ENCODE peak calls at places on chromosome 19, in eight cellular contexts. Y is lower leg skin; P is activated CD4-positive, alpha-beta T cell treated with anti-CD3 and anti-CD28 coated beads, Interleukin-2, amount 50 U/mL, for 48 hours; N is activated T-helper 1 cell treated with anti-CD3 and anti-CD28 coated beads, Interleukin-12 subunit alpha, Interleukin-12 subunit beta, Interleukin-2, Interleukin-4 antibody, amounts not matched to agents 30 ng/mL and 10 ng/mL and 1 ng/mL, durations not matched to agents 14 hours and 24 hours and 36 hours; S is dorsolateral prefrontal cortex; C is iPS DF 6.9; G is stimulated activated CD8-positive, alpha-beta memory T cell treated with anti-CD3 and anti-CD28 coated beads, Interleukin-4, amount 100 ng/mL, for 1 hour; E is RPMI7951. I is an unnamed sample.

GRCh38 chr19:16070366-16070990 is 5.8 kb upstream of the TPM4 start:
- DNase-seq in Y (peak), P (peak), N (peak), S (no peak), C (no peak), G (peak), E (peak), I (peak)

GRCh38 chr19:28257396-28257795 is 955.6 kb downstream of the UQCRFS1 start:
- DNase-seq in Y (no peak), P (no peak), N (no peak), S (no peak), C (no peak), G (no peak), E (no peak), I (no peak)

GRCh38 chr19:39474139-39474620 is 6.5 kb upstream of the TIMM50 start:
- DNase-seq in Y (peak), P (peak), N (peak), S (peak), C (peak), G (peak), E (peak), I (peak)

GRCh38 chr19:14182481-14182880 is 23.5 kb downstream of the ADGRL1 start:
- DNase-seq in Y (no peak), P (no peak), N (no peak), S (peak), C (no peak), G (no peak), E (no peak), I (peak)

GRCh38 chr19:19533826-19534225 is 4.2 kb upstream of the CILP2 start:
- DNase-seq in Y (no peak), P (no peak), N (no peak), S (no peak), C (no peak), G (no peak), E (no peak), I (no peak)

GRCh38 chr19:50933640-50934039 is 19.2 kb downstream of the KLK5 start:
- DNase-seq in Y (no peak), P (no peak), N (no peak), S (no peak), C (no peak), G (no peak), E (peak), I (no peak)

GRCh38 chr19:4910594-4911273 is 1.4 kb downstream of the UHRF1 start:
- DNase-seq in Y (no peak), P (peak), N (no peak), S (no peak), C (no peak), G (no peak), E (peak), I (no peak)

GRCh38 chr19:5001547-5002131 is 32.7 kb downstream of the KDM4B start:
- DNase-seq in Y (no peak), P (peak), N (no peak), S (no peak), C (peak), G (peak), E (peak), I (no peak)

GRCh38 chr19:47022140-47022536 is 2.5 kb downstream of the NPAS1 start:
- DNase-seq in Y (no peak), P (no peak), N (no peak), S (no peak), C (no peak), G (no peak), E (no peak), I (no peak)

GRCh38 chr19:10858204-10858828 is 10.1 kb downstream of the C19orf38 start:
- DNase-seq in Y (no peak), P (peak), N (no peak), S (no peak), C (no peak), G (no peak), E (peak), I (no peak)

GRCh38 chr19:11814707-11815050 is 606 bp downstream of the ZNF440 start:
- DNase-seq in Y (peak), P (no peak), N (no peak), S (no peak), C (no peak), G (no peak), E (peak), I (no peak)

GRCh38 chr19:56725829-56726424 is 54.4 kb upstream of the ZNF835 start:
- DNase-seq in Y (no peak), P (no peak), N (no peak), S (no peak), C (no peak), G (no peak), E (peak), I (peak)

GRCh38 chr19:48271531-48272151 is 1.8 kb downstream of the ZNF114 start:
- DNase-seq in Y (peak), P (peak), N (no peak), S (peak), C (no peak), G (no peak), E (peak), I (no peak)

GRCh38 chr19:13057147-13057572 is 45.5 kb downstream of the LYL1 start:
- DNase-seq in Y (no peak), P (no peak), N (no peak), S (no peak), C (no peak), G (no peak), E (no peak), I (no peak)

GRCh38 chr19:47157455-47158321 is 27.1 kb downstream of the SAE1 start:
- DNase-seq in Y (peak), P (no peak), N (peak), S (no peak), C (peak), G (no peak), E (no peak), I (peak)

GRCh38 chr19:17484520-17485180 is 14.3 kb downstream of the SLC27A1 start:
- DNase-seq in Y (no peak), P (no peak), N (no peak), S (no peak), C (no peak), G (no peak), E (no peak), I (no peak)

GRCh38 chr19:31100945-31101344 is 248.3 kb downstream of the TSHZ3 start:
- DNase-seq in Y (no peak), P (no peak), N (no peak), S (no peak), C (no peak), G (no peak), E (no peak), I (no peak)

GRCh38 chr19:2422951-2423880 is 4.2 kb downstream of the TIMM13 start:
- DNase-seq in Y (peak), P (no peak), N (no peak), S (no peak), C (no peak), G (no peak), E (no peak), I (no peak)

GRCh38 chr19:6108721-6109633 is 1.3 kb downstream of the RFX2 start:
- DNase-seq in Y (peak), P (peak), N (no peak), S (no peak), C (no peak), G (peak), E (peak), I (no peak)

GRCh38 chr19:29162694-29163093 is 50.3 kb downstream of the UQCRFS1 start:
- DNase-seq in Y (no peak), P (no peak), N (no peak), S (no peak), C (no peak), G (no peak), E (no peak), I (no peak)

GRCh38 chr19:29694669-29695627 is 20.1 kb downstream of the C19orf12 start:
- DNase-seq in Y (peak), P (peak), N (peak), S (peak), C (peak), G (peak), E (peak), I (peak)

GRCh38 chr19:13153627-13154240 is 3.5 kb downstream of the IER2 start:
- DNase-seq in Y (no peak), P (peak), N (peak), S (no peak), C (no peak), G (no peak), E (no peak), I (no peak)

GRCh38 chr19:41646589-41647204 is 19.8 kb upstream of the CEACAM4 start:
- DNase-seq in Y (no peak), P (peak), N (no peak), S (no peak), C (peak), G (no peak), E (no peak), I (no peak)